ENCODE peak calls at places on chromosomes 16 and 17, in seven cellular contexts. X is osteocyte; U is AG08396; Y is posterior cingulate gyrus; N is NCI-H345; R is DMS153; S is activated T-cell treated with anti-CD3 and anti-CD28 coated beads, Interleukin-2, amount 50 U/mL, for 4 hours. V is an unnamed sample.

GRCh38 chr17:44385287-44386181 is 3.9 kb downstream of the ITGA2B start:
- DNase-seq in X (no peak), U (peak), Y (peak), N (peak), R (peak), S (peak), V (peak)

GRCh38 chr16:48099455-48099854 is 56.3 kb downstream of the ABCC12 start:
- DNase-seq in X (no peak), U (no peak), Y (no peak), N (no peak), R (no peak), S (no peak), V (no peak)

GRCh38 chr17:4479982-4480751 is 18.5 kb upstream of the SPNS2 start:
- DNase-seq in X (no peak), U (no peak), Y (no peak), N (no peak), R (no peak), S (no peak), V (no peak)

GRCh38 chr16:75322706-75323105 is 71.3 kb upstream of the BCAR1 start:
- DNase-seq in X (no peak), U (no peak), Y (no peak), N (no peak), R (no peak), S (no peak), V (no peak)

GRCh38 chr16:398551-399277 is 1.7 kb downstream of the NME4 start:
- DNase-seq in X (no peak), U (no peak), Y (no peak), N (no peak), R (no peak), S (no peak), V (no peak)

GRCh38 chr17:50603340-50603739 is 31.3 kb upstream of the ABCC3 start:
- DNase-seq in X (no peak), U (no peak), Y (no peak), N (peak), R (peak), S (no peak), V (no peak)

GRCh38 chr17:47789611-47790520 is 31.7 kb downstream of the OSBPL7 start:
- DNase-seq in X (peak), U (peak), Y (peak), N (peak), R (peak), S (peak), V (peak)

GRCh38 chr17:29504711-29505110 is 62.1 kb downstream of the ABHD15 start:
- DNase-seq in X (no peak), U (no peak), Y (no peak), N (no peak), R (no peak), S (no peak), V (peak)

GRCh38 chr16:9092963-9093477 is 1.6 kb downstream of the HAPSTR1 start:
- DNase-seq in X (no peak), U (no peak), Y (no peak), N (peak), R (no peak), S (peak), V (no peak)

GRCh38 chr16:52320930-52321439 is 226.0 kb downstream of the TOX3 start:
- DNase-seq in X (no peak), U (no peak), Y (no peak), N (no peak), R (no peak), S (no peak), V (no peak)

GRCh38 chr17:28570716-28571254 is 539 bp downstream of the PIGS start:
- DNase-seq in X (no peak), U (peak), Y (peak), N (peak), R (no peak), S (peak), V (peak)

GRCh38 chr17:75509528-75510258 is 5.6 kb downstream of the CASKIN2 start:
- DNase-seq in X (no peak), U (no peak), Y (no peak), N (no peak), R (no peak), S (no peak), V (no peak)

GRCh38 chr16:27756206-27756970 is 206.4 kb downstream of the KATNIP start:
- DNase-seq in X (no peak), U (no peak), Y (no peak), N (no peak), R (no peak), S (no peak), V (no peak)

GRCh38 chr16:80518436-80518835 is 22.4 kb upstream of the DYNLRB2 start:
- DNase-seq in X (no peak), U (no peak), Y (no peak), N (no peak), R (no peak), S (no peak), V (no peak)

GRCh38 chr17:78664476-78665384 is 87.5 kb upstream of the DNAH17 start:
- DNase-seq in X (no peak), U (no peak), Y (no peak), N (no peak), R (peak), S (no peak), V (no peak)

GRCh38 chr17:34420254-34420766 is 57.3 kb upstream of the CCL1 start:
- DNase-seq in X (no peak), U (peak), Y (peak), N (peak), R (no peak), S (peak), V (peak)

GRCh38 chr17:17236295-17237025 is 508 bp downstream of the FLCN start:
- DNase-seq in X (no peak), U (peak), Y (no peak), N (peak), R (no peak), S (no peak), V (peak)

GRCh38 chr17:79568661-79569060 is 42.2 kb downstream of the RBFOX3 start:
- DNase-seq in X (no peak), U (no peak), Y (no peak), N (no peak), R (no peak), S (no peak), V (no peak)

GRCh38 chr17:37741334-37742113 is 3.3 kb downstream of the HNF1B start:
- DNase-seq in X (no peak), U (no peak), Y (no peak), N (peak), R (no peak), S (no peak), V (no peak)

GRCh38 chr16:28596840-28597691 is at the start of gene SULT1A2:
- DNase-seq in X (no peak), U (no peak), Y (no peak), N (no peak), R (no peak), S (no peak), V (no peak)

GRCh38 chr17:16908282-16908681 is 63.6 kb downstream of the TNFRSF13B start:
- DNase-seq in X (peak), U (no peak), Y (no peak), N (no peak), R (no peak), S (no peak), V (no peak)

GRCh38 chr17:78844301-78845005 is 3.8 kb upstream of the USP36 start:
- DNase-seq in X (no peak), U (no peak), Y (peak), N (no peak), R (no peak), S (no peak), V (no peak)

GRCh38 chr16:12147681-12148479 is 171.3 kb downstream of the SNX29 start:
- DNase-seq in X (no peak), U (no peak), Y (no peak), N (peak), R (peak), S (no peak), V (no peak)

V was measured in AG08395.